ENCODE peak calls at places on chromosomes 12 and 14, in eight cellular contexts. One of them, this sample, is unnamed.

GRCh38 chr12:59268295-59268809 is 327.5 kb upstream of the SLC16A7 start:
- DNase-seq in CD8-positive, alpha-beta memory T cell: no peak
- DNase-seq in H7: no peak
- DNase-seq in esophagus squamous epithelium: no peak
- DNase-seq in GM23338: no peak
- DNase-seq in fibroblast of lung: no peak
- DNase-seq in right cardiac atrium: no peak
- DNase-seq in CD8-positive, alpha-beta T cell: no peak
- DNase-seq in this sample: no peak

GRCh38 chr14:98022541-98023520 is 1225.6 kb downstream of the VRK1 start:
- DNase-seq in CD8-positive, alpha-beta memory T cell: no peak
- DNase-seq in H7: peak
- DNase-seq in esophagus squamous epithelium: no peak
- DNase-seq in GM23338: peak
- DNase-seq in fibroblast of lung: no peak
- DNase-seq in right cardiac atrium: no peak
- DNase-seq in CD8-positive, alpha-beta T cell: no peak
- DNase-seq in this sample: no peak

GRCh38 chr12:79294590-79294989 is 396.2 kb downstream of the PAWR start:
- DNase-seq in CD8-positive, alpha-beta memory T cell: no peak
- DNase-seq in H7: no peak
- DNase-seq in esophagus squamous epithelium: no peak
- DNase-seq in GM23338: no peak
- DNase-seq in fibroblast of lung: no peak
- DNase-seq in right cardiac atrium: no peak
- DNase-seq in CD8-positive, alpha-beta T cell: no peak
- DNase-seq in this sample: no peak

GRCh38 chr14:34496007-34496678 is 34.1 kb upstream of the SPTSSA start:
- DNase-seq in CD8-positive, alpha-beta memory T cell: no peak
- DNase-seq in H7: no peak
- DNase-seq in esophagus squamous epithelium: no peak
- DNase-seq in GM23338: no peak
- DNase-seq in fibroblast of lung: no peak
- DNase-seq in right cardiac atrium: peak
- DNase-seq in CD8-positive, alpha-beta T cell: no peak
- DNase-seq in this sample: no peak

GRCh38 chr12:65761301-65761700 is 63.0 kb upstream of the HMGA2 start:
- DNase-seq in CD8-positive, alpha-beta memory T cell: no peak
- DNase-seq in H7: peak
- DNase-seq in esophagus squamous epithelium: no peak
- DNase-seq in GM23338: peak
- DNase-seq in fibroblast of lung: no peak
- DNase-seq in right cardiac atrium: no peak
- DNase-seq in CD8-positive, alpha-beta T cell: no peak
- DNase-seq in this sample: no peak

GRCh38 chr12:56995201-56995929 is 11.0 kb downstream of the ZBTB39 start:
- DNase-seq in CD8-positive, alpha-beta memory T cell: no peak
- DNase-seq in H7: no peak
- DNase-seq in esophagus squamous epithelium: no peak
- DNase-seq in GM23338: no peak
- DNase-seq in fibroblast of lung: no peak
- DNase-seq in right cardiac atrium: no peak
- DNase-seq in CD8-positive, alpha-beta T cell: no peak
- DNase-seq in this sample: no peak

GRCh38 chr12:75890660-75891059 is 140.9 kb downstream of the PHLDA1 start:
- DNase-seq in CD8-positive, alpha-beta memory T cell: no peak
- DNase-seq in H7: no peak
- DNase-seq in esophagus squamous epithelium: no peak
- DNase-seq in GM23338: no peak
- DNase-seq in fibroblast of lung: no peak
- DNase-seq in right cardiac atrium: no peak
- DNase-seq in CD8-positive, alpha-beta T cell: no peak
- DNase-seq in this sample: no peak

GRCh38 chr12:779745-780734 is 27.7 kb downstream of the WNK1 start:
- DNase-seq in CD8-positive, alpha-beta memory T cell: no peak
- DNase-seq in H7: no peak
- DNase-seq in esophagus squamous epithelium: no peak
- DNase-seq in GM23338: no peak
- DNase-seq in fibroblast of lung: peak
- DNase-seq in right cardiac atrium: no peak
- DNase-seq in CD8-positive, alpha-beta T cell: no peak
- DNase-seq in this sample: no peak

GRCh38 chr14:29705801-29706200 is 221.8 kb downstream of the PRKD1 start:
- DNase-seq in CD8-positive, alpha-beta memory T cell: no peak
- DNase-seq in H7: no peak
- DNase-seq in esophagus squamous epithelium: no peak
- DNase-seq in GM23338: no peak
- DNase-seq in fibroblast of lung: peak
- DNase-seq in right cardiac atrium: no peak
- DNase-seq in CD8-positive, alpha-beta T cell: no peak
- DNase-seq in this sample: no peak

GRCh38 chr12:55002355-55002754 is 17.4 kb upstream of the NEUROD4 start:
- DNase-seq in CD8-positive, alpha-beta memory T cell: no peak
- DNase-seq in H7: no peak
- DNase-seq in esophagus squamous epithelium: no peak
- DNase-seq in GM23338: no peak
- DNase-seq in fibroblast of lung: no peak
- DNase-seq in right cardiac atrium: no peak
- DNase-seq in CD8-positive, alpha-beta T cell: no peak
- DNase-seq in this sample: no peak

GRCh38 chr12:3432176-3432742 is 58.7 kb upstream of the PRMT8 start:
- DNase-seq in CD8-positive, alpha-beta memory T cell: no peak
- DNase-seq in H7: peak
- DNase-seq in esophagus squamous epithelium: no peak
- DNase-seq in GM23338: peak
- DNase-seq in fibroblast of lung: no peak
- DNase-seq in right cardiac atrium: no peak
- DNase-seq in CD8-positive, alpha-beta T cell: no peak
- DNase-seq in this sample: peak

GRCh38 chr14:105091335-105092123 is 26.3 kb upstream of the GPR132 start:
- DNase-seq in CD8-positive, alpha-beta memory T cell: no peak
- DNase-seq in H7: no peak
- DNase-seq in esophagus squamous epithelium: no peak
- DNase-seq in GM23338: no peak
- DNase-seq in fibroblast of lung: no peak
- DNase-seq in right cardiac atrium: peak
- DNase-seq in CD8-positive, alpha-beta T cell: no peak
- DNase-seq in this sample: no peak

GRCh38 chr12:27539191-27539631 is 15.2 kb downstream of the PPFIBP1 start:
- DNase-seq in CD8-positive, alpha-beta memory T cell: no peak
- DNase-seq in H7: no peak
- DNase-seq in esophagus squamous epithelium: no peak
- DNase-seq in GM23338: no peak
- DNase-seq in fibroblast of lung: peak
- DNase-seq in right cardiac atrium: no peak
- DNase-seq in CD8-positive, alpha-beta T cell: no peak
- DNase-seq in this sample: no peak

GRCh38 chr12:118213452-118213851 is 77.5 kb downstream of the PEBP1 start:
- DNase-seq in CD8-positive, alpha-beta memory T cell: no peak
- DNase-seq in H7: no peak
- DNase-seq in esophagus squamous epithelium: no peak
- DNase-seq in GM23338: no peak
- DNase-seq in fibroblast of lung: no peak
- DNase-seq in right cardiac atrium: no peak
- DNase-seq in CD8-positive, alpha-beta T cell: no peak
- DNase-seq in this sample: no peak

GRCh38 chr14:89348726-89349125 is 68.3 kb downstream of the FOXN3 start:
- DNase-seq in CD8-positive, alpha-beta memory T cell: no peak
- DNase-seq in H7: no peak
- DNase-seq in esophagus squamous epithelium: no peak
- DNase-seq in GM23338: no peak
- DNase-seq in fibroblast of lung: no peak
- DNase-seq in right cardiac atrium: no peak
- DNase-seq in CD8-positive, alpha-beta T cell: no peak
- DNase-seq in this sample: no peak

GRCh38 chr12:82527165-82527780 is 159.4 kb upstream of the TMTC2 start:
- DNase-seq in CD8-positive, alpha-beta memory T cell: no peak
- DNase-seq in H7: peak
- DNase-seq in esophagus squamous epithelium: no peak
- DNase-seq in GM23338: peak
- DNase-seq in fibroblast of lung: peak
- DNase-seq in right cardiac atrium: no peak
- DNase-seq in CD8-positive, alpha-beta T cell: no peak
- DNase-seq in this sample: peak

DNA sequence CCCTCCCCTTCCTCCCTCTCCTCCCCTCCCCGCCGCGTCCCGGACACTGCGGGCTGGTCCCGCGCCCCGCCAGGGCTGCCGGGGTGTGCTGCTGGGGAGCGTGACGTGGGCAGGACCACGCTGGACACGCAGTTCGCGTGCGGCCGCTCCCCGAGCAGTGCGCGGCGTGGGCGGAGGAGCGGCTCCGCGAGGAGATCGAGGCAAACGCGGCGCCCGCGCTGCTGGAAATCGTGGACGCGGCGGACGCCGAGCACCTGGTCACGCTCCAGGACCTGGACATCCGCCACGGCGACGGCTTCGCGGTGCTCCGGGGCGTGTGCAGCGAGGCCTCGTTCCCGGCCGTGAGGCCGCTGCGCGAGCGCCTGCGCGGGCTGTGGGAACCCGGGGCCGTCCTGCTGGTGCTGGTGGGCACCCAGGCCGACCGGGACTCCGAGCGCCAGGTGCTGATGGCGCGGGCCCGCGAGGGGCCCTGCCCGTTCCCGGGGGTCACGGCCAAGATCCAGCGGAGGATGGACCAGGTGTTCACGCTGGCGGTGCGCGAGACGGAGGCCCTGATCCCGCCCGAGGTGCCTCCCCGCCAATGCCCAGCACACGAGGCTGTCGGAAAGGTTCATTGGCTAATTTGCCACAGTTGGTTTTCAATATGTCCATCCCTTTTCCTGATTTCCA is 84.3 kb downstream of the TNFAIP2 start:
- DNase-seq in CD8-positive, alpha-beta memory T cell: no peak
- DNase-seq in H7: peak
- DNase-seq in esophagus squamous epithelium: no peak
- DNase-seq in GM23338: peak
- DNase-seq in fibroblast of lung: no peak
- DNase-seq in right cardiac atrium: peak
- DNase-seq in CD8-positive, alpha-beta T cell: no peak
- DNase-seq in this sample: no peak
- H3K4me3 ChIP-seq in CD8-positive, alpha-beta memory T cell: no peak
- H3K4me3 ChIP-seq in H7: peak
- H3K4me3 ChIP-seq in esophagus squamous epithelium: peak
- H3K4me3 ChIP-seq in GM23338: peak
- H3K4me3 ChIP-seq in fibroblast of lung: peak
- H3K4me3 ChIP-seq in right cardiac atrium: peak
- H3K4me3 ChIP-seq in CD8-positive, alpha-beta T cell: no peak
- H3K4me3 ChIP-seq in this sample: no peak

DNA sequence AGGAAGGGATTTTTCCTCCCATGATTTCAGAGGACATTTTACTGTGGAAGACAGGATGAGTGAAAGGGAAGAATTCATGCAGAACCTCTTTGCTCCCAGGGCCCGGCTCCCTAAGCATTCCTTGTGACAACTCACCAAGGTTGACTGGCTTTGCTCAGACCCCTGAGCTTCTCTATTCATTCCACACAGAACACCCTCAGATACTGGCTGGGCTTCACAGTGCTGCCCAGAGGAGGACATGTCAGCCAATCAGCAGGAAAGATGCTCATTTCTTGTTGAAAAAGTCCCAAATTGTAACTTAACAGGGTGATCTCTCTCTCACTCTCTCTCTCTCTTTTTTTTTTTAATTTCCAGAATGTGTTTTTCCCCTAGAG is 43.7 kb downstream of the SSPN start:
- DNase-seq in CD8-positive, alpha-beta memory T cell: no peak
- DNase-seq in H7: no peak
- DNase-seq in esophagus squamous epithelium: no peak
- DNase-seq in GM23338: no peak
- DNase-seq in fibroblast of lung: no peak
- DNase-seq in right cardiac atrium: no peak
- DNase-seq in CD8-positive, alpha-beta T cell: no peak
- DNase-seq in this sample: no peak
- H3K4me3 ChIP-seq in CD8-positive, alpha-beta memory T cell: no peak
- H3K4me3 ChIP-seq in H7: no peak
- H3K4me3 ChIP-seq in esophagus squamous epithelium: no peak
- H3K4me3 ChIP-seq in GM23338: no peak
- H3K4me3 ChIP-seq in fibroblast of lung: no peak
- H3K4me3 ChIP-seq in right cardiac atrium: no peak
- H3K4me3 ChIP-seq in CD8-positive, alpha-beta T cell: no peak
- H3K4me3 ChIP-seq in this sample: no peak

GRCh38 chr12:131829795-131830334 is 1.7 kb downstream of the MMP17 start:
- DNase-seq in CD8-positive, alpha-beta memory T cell: no peak
- DNase-seq in H7: peak
- DNase-seq in esophagus squamous epithelium: no peak
- DNase-seq in GM23338: no peak
- DNase-seq in fibroblast of lung: no peak
- DNase-seq in right cardiac atrium: no peak
- DNase-seq in CD8-positive, alpha-beta T cell: no peak
- DNase-seq in this sample: no peak
- H3K4me3 ChIP-seq in CD8-positive, alpha-beta memory T cell: no peak
- H3K4me3 ChIP-seq in H7: peak
- H3K4me3 ChIP-seq in esophagus squamous epithelium: peak
- H3K4me3 ChIP-seq in GM23338: peak
- H3K4me3 ChIP-seq in fibroblast of lung: peak
- H3K4me3 ChIP-seq in right cardiac atrium: peak
- H3K4me3 ChIP-seq in CD8-positive, alpha-beta T cell: peak
- H3K4me3 ChIP-seq in this sample: no peak

GRCh38 chr12:21918456-21918855 is 22.8 kb downstream of the ABCC9 start:
- DNase-seq in CD8-positive, alpha-beta memory T cell: no peak
- DNase-seq in H7: no peak
- DNase-seq in esophagus squamous epithelium: no peak
- DNase-seq in GM23338: no peak
- DNase-seq in fibroblast of lung: no peak
- DNase-seq in right cardiac atrium: no peak
- DNase-seq in CD8-positive, alpha-beta T cell: no peak
- DNase-seq in this sample: no peak
- H3K4me3 ChIP-seq in CD8-positive, alpha-beta memory T cell: no peak
- H3K4me3 ChIP-seq in H7: no peak
- H3K4me3 ChIP-seq in esophagus squamous epithelium: no peak
- H3K4me3 ChIP-seq in GM23338: no peak
- H3K4me3 ChIP-seq in fibroblast of lung: no peak
- H3K4me3 ChIP-seq in right cardiac atrium: no peak
- H3K4me3 ChIP-seq in CD8-positive, alpha-beta T cell: no peak
- H3K4me3 ChIP-seq in this sample: no peak

GRCh38 chr12:49188916-49189367 is at the start of gene TUBA1A:
- DNase-seq in CD8-positive, alpha-beta memory T cell: peak
- DNase-seq in H7: peak
- DNase-seq in esophagus squamous epithelium: peak
- DNase-seq in GM23338: peak
- DNase-seq in fibroblast of lung: peak
- DNase-seq in right cardiac atrium: peak
- DNase-seq in CD8-positive, alpha-beta T cell: peak
- DNase-seq in this sample: peak
- H3K4me3 ChIP-seq in CD8-positive, alpha-beta memory T cell: peak
- H3K4me3 ChIP-seq in H7: peak
- H3K4me3 ChIP-seq in esophagus squamous epithelium: peak
- H3K4me3 ChIP-seq in GM23338: peak
- H3K4me3 ChIP-seq in fibroblast of lung: peak
- H3K4me3 ChIP-seq in right cardiac atrium: peak
- H3K4me3 ChIP-seq in CD8-positive, alpha-beta T cell: peak
- H3K4me3 ChIP-seq in this sample: peak

This sample was measured in Jurkat, Clone E6-1.